ENCODE peak calls at places on chromosomes 7 and 10, in nine cellular contexts. X, I, O, R, E, U, Q, N and B are unnamed samples.
A peak's percentile ranks its signal among the peaks of the same experiment; 100 is the strongest.

GRCh38 chr7:8295638-8296361 is 33.8 kb upstream of the ICA1 start:
- DNase-seq in X (no peak), I (no peak), O (peak; percentile 79), R (peak; percentile 82), E (no peak), U (peak; percentile 64), Q (peak; percentile 47), N (peak; percentile 81), B (peak; percentile 85)

GRCh38 chr7:91940171-91940570 is 491 bp upstream of the AKAP9 start:
- DNase-seq in X (no peak), I (no peak), O (peak; percentile 51), R (peak; percentile 22), E (peak; percentile 20), U (peak; percentile 37), Q (peak; percentile 38), N (no peak), B (peak; percentile 15)

GRCh38 chr7:149777551-149778326 is 4.4 kb upstream of the ZNF467 start:
- DNase-seq in X (peak; percentile 56), I (no peak), O (no peak), R (no peak), E (no peak), U (no peak), Q (no peak), N (no peak), B (no peak)

GRCh38 chr10:35913628-35914027 is 271.5 kb upstream of the FZD8 start:
- DNase-seq in X (no peak), I (no peak), O (no peak), R (peak; percentile 61), E (no peak), U (no peak), Q (no peak), N (no peak), B (peak; percentile 68)

GRCh38 chr10:69438531-69439349 is 12.5 kb upstream of the TSPAN15 start:
- DNase-seq in X (no peak), I (no peak), O (no peak), R (peak; percentile 70), E (no peak), U (peak; percentile 77), Q (no peak), N (no peak), B (peak; percentile 54)

GRCh38 chr10:25753776-25754175 is 180.3 kb upstream of the MYO3A start:
- DNase-seq in X (no peak), I (no peak), O (no peak), R (no peak), E (no peak), U (no peak), Q (no peak), N (no peak), B (peak; percentile 64)

GRCh38 chr7:138077809-138078208 is 1.6 kb downstream of the AKR1D1 start:
- DNase-seq in X (no peak), I (no peak), O (no peak), R (no peak), E (no peak), U (no peak), Q (no peak), N (no peak), B (peak; percentile 36)

GRCh38 chr10:69734797-69735468 is 66.8 kb upstream of the COL13A1 start:
- DNase-seq in X (no peak), I (no peak), O (peak; percentile 22), R (no peak), E (no peak), U (no peak), Q (peak; percentile 52), N (no peak), B (no peak)

GRCh38 chr7:27142562-27143021 is 889 bp downstream of the HOXA5 start:
- DNase-seq in X (no peak), I (no peak), O (no peak), R (no peak), E (no peak), U (no peak), Q (no peak), N (no peak), B (no peak)

GRCh38 chr7:27141591-27142561 is 1.6 kb downstream of the HOXA5 start:
- DNase-seq in X (no peak), I (no peak), O (no peak), R (no peak), E (no peak), U (peak; percentile 87), Q (no peak), N (no peak), B (no peak)

GRCh38 chr7:27144799-27145166 is 1.3 kb upstream of the HOXA5 start:
- DNase-seq in X (peak; percentile 50), I (no peak), O (no peak), R (no peak), E (peak; percentile 20), U (no peak), Q (no peak), N (no peak), B (no peak)

GRCh38 chr7:27143950-27144798 is 693 bp upstream of the HOXA5 start:
- DNase-seq in X (no peak), I (no peak), O (no peak), R (no peak), E (no peak), U (no peak), Q (no peak), N (no peak), B (no peak)

DNA sequence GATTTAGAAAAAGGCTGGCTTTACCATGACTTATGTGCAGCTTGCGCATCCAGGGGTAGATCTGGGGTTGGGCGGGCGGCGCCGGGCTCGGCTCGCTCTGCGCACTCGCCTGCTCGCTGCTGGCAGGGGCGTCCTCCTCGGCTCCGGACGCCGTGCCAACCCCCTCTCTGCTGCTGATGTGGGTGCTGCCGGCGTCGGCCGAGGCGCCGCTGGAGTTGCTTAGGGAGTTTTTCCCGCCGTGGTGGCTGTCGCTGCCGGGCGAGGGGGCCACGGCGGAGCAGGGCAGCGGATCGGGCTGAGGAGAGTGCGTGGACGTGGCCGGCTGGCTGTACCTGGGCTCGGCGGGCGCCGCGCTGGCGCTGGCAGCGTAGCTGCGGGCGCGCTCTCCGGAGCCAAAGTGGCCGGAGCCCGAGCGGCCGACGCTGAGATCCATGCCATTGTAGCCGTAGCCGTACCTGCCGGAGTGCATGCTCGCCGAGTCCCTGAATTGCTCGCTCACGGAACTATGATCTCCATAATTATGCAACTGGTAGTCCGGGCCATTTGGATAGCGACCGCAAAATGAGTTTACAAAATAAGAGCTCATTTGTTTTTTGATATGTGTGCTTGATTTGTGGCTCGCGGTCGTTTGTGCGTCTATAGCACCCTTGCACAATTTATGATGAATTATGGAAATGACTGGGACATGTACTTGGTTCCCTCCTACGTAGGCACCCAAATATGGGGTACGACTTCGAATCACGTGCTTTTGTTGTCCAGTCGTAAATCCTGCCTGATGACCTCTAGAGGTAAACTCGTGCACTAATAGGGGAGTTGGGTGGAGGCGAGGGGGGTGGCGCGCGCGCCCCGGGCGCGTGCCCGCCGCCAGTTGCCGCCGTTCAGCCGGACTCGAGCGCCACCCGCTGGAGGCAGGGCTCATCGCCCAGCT is at the start of gene HOXA5:
- DNase-seq in X (peak; percentile 60), I (no peak), O (peak; percentile 48), R (peak; percentile 85), E (peak; percentile 73), U (peak; percentile 95), Q (no peak), N (peak; percentile 79), B (peak; percentile 62)
- TF ChIP-seq CTCF in X (peak; percentile 59), I (peak; percentile 45), O (peak; percentile 80), R (peak; percentile 45), E (peak; percentile 86), U (peak; percentile 88), Q (peak; percentile 10), N (peak; percentile 95), B (peak; percentile 21)

DNA sequence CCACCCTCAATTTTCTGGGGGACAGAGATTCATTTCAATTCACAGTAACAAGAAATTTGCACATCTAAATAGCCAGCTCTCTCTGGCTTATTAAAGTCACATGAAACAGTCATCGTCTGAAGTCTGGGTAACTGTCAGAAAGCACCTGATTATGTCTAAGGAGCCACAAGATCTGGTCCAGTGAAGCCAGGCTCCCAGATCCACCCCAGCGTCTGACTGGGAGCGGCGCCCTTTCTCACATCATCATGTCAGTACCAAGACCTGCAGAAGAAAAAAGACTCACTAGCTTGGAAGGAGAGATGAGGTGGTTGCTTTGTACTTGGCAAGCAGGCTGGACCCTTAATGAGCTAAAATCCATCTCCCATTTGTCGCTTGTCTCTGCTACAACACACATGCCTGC is 58.5 kb downstream of the VOPP1 start:
- DNase-seq in X (no peak), I (no peak), O (no peak), R (no peak), E (no peak), U (no peak), Q (no peak), N (no peak), B (no peak)
- H3K4me3 ChIP-seq in X (no peak overlapping the region), I (no peak overlapping the region), O (no peak overlapping the region), R (no peak overlapping the region), E (no peak overlapping the region), U (no peak overlapping the region), Q (no peak overlapping the region), N (no peak overlapping the region), B (no peak overlapping the region)

GRCh38 chr7:107606303-107606702 is 26.3 kb downstream of the BCAP29 start:
- DNase-seq in X (no peak), I (no peak), O (no peak), R (no peak), E (no peak), U (no peak), Q (no peak), N (no peak), B (no peak)

GRCh38 chr7:107613948-107614347 is 33.9 kb downstream of the BCAP29 start:
- DNase-seq in X (no peak), I (no peak), O (no peak), R (peak; percentile 39), E (no peak), U (no peak), Q (no peak), N (no peak), B (no peak)

GRCh38 chr7:107609861-107610260 is 29.8 kb downstream of the BCAP29 start:
- DNase-seq in X (no peak), I (no peak), O (no peak), R (no peak), E (no peak), U (no peak), Q (no peak), N (no peak), B (peak; percentile 67)

GRCh38 chr7:107613439-107613838 is 33.4 kb downstream of the BCAP29 start:
- DNase-seq in X (no peak), I (no peak), O (no peak), R (no peak), E (no peak), U (no peak), Q (no peak), N (no peak), B (no peak)

GRCh38 chr7:107610353-107610752 is 30.3 kb downstream of the BCAP29 start:
- DNase-seq in X (no peak), I (no peak), O (no peak), R (no peak), E (no peak), U (no peak), Q (no peak), N (no peak), B (peak; percentile 71)
- TF ChIP-seq CTCF in X (no peak), I (no peak), O (no peak), R (no peak), E (no peak), U (no peak), Q (no peak), N (no peak), B (no peak)

DNA sequence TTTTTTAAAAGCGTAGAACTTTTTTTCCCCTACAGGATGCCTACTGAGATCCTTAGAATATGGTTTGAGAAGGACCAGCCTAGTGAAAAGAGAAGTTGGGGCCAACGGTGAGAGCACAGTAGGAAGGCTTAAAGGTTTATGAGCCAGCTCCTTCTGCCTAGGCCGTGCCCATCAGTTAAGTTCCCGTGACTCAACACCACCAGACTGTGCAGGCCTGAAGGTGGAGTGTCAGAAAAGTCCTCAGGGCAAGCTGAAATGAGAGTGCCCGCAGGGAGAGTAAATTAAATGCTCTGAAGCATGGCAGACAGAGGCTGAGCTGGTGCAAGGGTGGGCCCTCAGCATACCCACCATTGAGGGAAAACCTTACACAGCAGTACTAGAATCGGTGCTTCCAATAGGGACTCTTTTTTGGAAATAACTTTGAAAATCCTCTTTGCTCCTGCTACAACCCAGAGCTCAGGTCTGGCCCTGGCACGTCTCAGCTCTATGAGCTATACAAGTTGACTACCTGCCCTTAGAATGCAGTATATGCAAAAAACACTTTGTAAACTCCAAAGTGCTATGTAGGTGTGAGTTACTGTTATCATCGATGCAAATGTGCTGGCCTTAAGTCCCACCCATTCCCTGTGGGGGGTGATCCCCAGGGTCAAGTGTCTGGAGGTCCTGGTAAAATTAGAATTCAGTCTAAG is 15.2 kb upstream of the C10orf67 start:
- DNase-seq in X (no peak), I (no peak), O (no peak), R (no peak), E (no peak), U (no peak), Q (no peak), N (no peak), B (no peak)
- H3K4me3 ChIP-seq in X (no peak overlapping the region), I (no peak overlapping the region), O (no peak overlapping the region), R (no peak overlapping the region), E (no peak overlapping the region), U (no peak overlapping the region), Q (no peak overlapping the region), N (no peak overlapping the region), B (no peak overlapping the region)